ENCODE peak calls at places on chromosomes 2 and 18, in four cellular contexts. O, F, E and L are unnamed samples.

GRCh38 chr2:176488446-176488845 is 219.2 kb downstream of the MTX2 start:
- DNase-seq in E (no peak), O (peak), F (no peak), L (no peak)

GRCh38 chr2:167181134-167181533 is 292.9 kb downstream of the XIRP2 start:
- DNase-seq in O (peak), F (no peak), E (peak), L (peak)

GRCh38 chr2:165758276-165758675 is 35.8 kb downstream of the GALNT3 start:
- DNase-seq in O (peak), E (no peak), F (no peak), L (no peak)

GRCh38 chr2:33484042-33484621 is 7.7 kb downstream of the RASGRP3 start:
- DNase-seq in F (no peak), O (no peak), E (no peak), L (no peak)

GRCh38 chr2:105789745-105790466 is 45.2 kb downstream of the NCK2 start:
- DNase-seq in E (no peak), F (no peak), O (peak), L (peak)

GRCh38 chr2:217820066-217820819 is 182.6 kb downstream of the TNS1 start:
- DNase-seq in O (no peak), F (no peak), E (no peak), L (no peak)

GRCh38 chr2:22885245-22885644 is 499.7 kb upstream of the KLHL29 start:
- DNase-seq in E (no peak), O (no peak), F (no peak), L (no peak)

GRCh38 chr18:21316296-21316695 is 74.3 kb downstream of the GREB1L start:
- DNase-seq in O (no peak), F (no peak), E (peak), L (no peak)

GRCh38 chr2:142716463-142717242 is 160.8 kb upstream of the KYNU start:
- DNase-seq in F (no peak), O (no peak), E (peak), L (peak)